ENCODE peak calls at places on chromosomes 4 and X, in five cellular contexts. One of them, this sample, is unnamed.

GRCh38 chr4:119498520-119498919 is 130.1 kb downstream of the PDE5A start:
- DNase-seq in testis: peak
- DNase-seq in HCT116: no peak
- DNase-seq in A549: no peak
- DNase-seq in NB4: peak
- DNase-seq in this sample: no peak

GRCh38 chr4:88820723-88821368 is 123.2 kb upstream of the NAP1L5 start:
- DNase-seq in A549: no peak
- DNase-seq in NB4: no peak
- DNase-seq in testis: no peak
- DNase-seq in HCT116: no peak
- DNase-seq in this sample: no peak

GRCh38 chrX:23901065-23901464 is 6.7 kb downstream of the APOO start:
- DNase-seq in testis: no peak
- DNase-seq in NB4: peak
- DNase-seq in HCT116: peak
- DNase-seq in A549: peak
- DNase-seq in this sample: no peak

GRCh38 chr4:2489081-2489805 is 20.3 kb downstream of the RNF4 start:
- DNase-seq in NB4: no peak
- DNase-seq in testis: no peak
- DNase-seq in A549: no peak
- DNase-seq in HCT116: no peak
- DNase-seq in this sample: no peak

GRCh38 chr4:157739237-157739636 is 433.6 kb downstream of the GASK1B start:
- DNase-seq in A549: no peak
- DNase-seq in HCT116: no peak
- DNase-seq in testis: no peak
- DNase-seq in NB4: peak
- DNase-seq in this sample: no peak

GRCh38 chr4:55397521-55398321 is 2.0 kb downstream of the TMEM165 start:
- DNase-seq in A549: no peak
- DNase-seq in NB4: peak
- DNase-seq in HCT116: no peak
- DNase-seq in testis: no peak
- DNase-seq in this sample: no peak

GRCh38 chr4:182749768-182750167 is 167.4 kb downstream of the DCTD start:
- DNase-seq in NB4: no peak
- DNase-seq in A549: no peak
- DNase-seq in testis: no peak
- DNase-seq in HCT116: no peak
- DNase-seq in this sample: no peak

GRCh38 chrX:68177542-68177941 is 255.8 kb downstream of the OPHN1 start:
- DNase-seq in A549: no peak
- DNase-seq in testis: no peak
- DNase-seq in NB4: peak
- DNase-seq in HCT116: no peak
- DNase-seq in this sample: no peak

GRCh38 chr4:7813674-7814073 is 126.0 kb downstream of the AFAP1 start:
- DNase-seq in HCT116: no peak
- DNase-seq in A549: peak
- DNase-seq in NB4: no peak
- DNase-seq in testis: no peak
- DNase-seq in this sample: no peak

GRCh38 chrX:46758163-46758955 is 559 bp downstream of the SLC9A7 start:
- DNase-seq in HCT116: no peak
- DNase-seq in NB4: no peak
- DNase-seq in testis: peak
- DNase-seq in A549: peak
- DNase-seq in this sample: no peak

GRCh38 chrX:10750581-10750980 is 130.2 kb upstream of the MID1 start:
- DNase-seq in A549: no peak
- DNase-seq in testis: no peak
- DNase-seq in HCT116: no peak
- DNase-seq in NB4: no peak
- DNase-seq in this sample: no peak

GRCh38 chrX:43423876-43424275 is 232.2 kb upstream of the MAOA start:
- DNase-seq in A549: no peak
- DNase-seq in NB4: no peak
- DNase-seq in HCT116: no peak
- DNase-seq in testis: no peak
- DNase-seq in this sample: no peak

DNA sequence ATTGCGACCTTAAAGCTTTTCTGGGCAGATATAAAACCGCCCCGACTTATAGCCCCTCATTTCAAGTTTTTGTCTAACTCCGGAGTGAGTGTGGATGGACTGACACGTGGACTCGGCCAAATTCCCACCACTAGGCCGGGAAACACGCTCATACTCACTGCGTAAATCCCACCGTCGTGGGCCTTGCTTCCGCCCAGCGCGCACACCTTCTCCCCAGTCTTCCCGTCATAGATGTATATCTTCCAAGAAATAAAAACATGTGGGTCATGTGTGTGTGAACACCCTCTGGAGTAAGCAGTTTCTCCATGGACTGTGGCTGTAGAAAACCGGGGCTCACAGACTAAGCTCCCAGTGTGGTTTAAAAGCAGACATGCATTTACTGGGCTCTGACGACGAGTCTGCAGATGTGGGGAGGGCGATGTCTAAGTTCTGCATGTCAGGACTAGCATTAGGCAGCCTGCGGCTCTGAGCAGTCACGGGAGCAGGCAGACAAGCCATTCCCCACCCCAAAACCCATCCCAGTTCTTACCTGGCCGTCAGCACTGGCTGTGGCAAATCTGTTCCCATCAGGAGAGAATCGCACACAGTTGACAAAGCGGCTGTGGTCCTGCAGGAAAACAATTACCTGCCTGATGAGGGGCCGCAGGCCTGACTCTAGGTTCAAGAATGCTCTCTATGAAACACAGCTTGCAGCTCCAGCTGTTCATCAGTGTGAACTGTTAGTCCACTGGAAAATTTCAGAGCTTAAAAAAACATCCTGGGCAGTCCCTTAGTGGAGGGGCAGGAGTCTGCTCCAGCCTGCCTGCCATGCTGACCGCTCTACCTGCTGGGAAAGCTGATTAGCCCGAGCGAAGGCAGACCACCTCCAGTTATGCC is 28.2 kb downstream of the WDR1 start:
- DNase-seq in HCT116: no peak
- DNase-seq in testis: no peak
- DNase-seq in NB4: no peak
- DNase-seq in A549: no peak
- DNase-seq in this sample: no peak
- TF ChIP-seq POLR2A in HCT116: no peak
- TF ChIP-seq POLR2A in testis: no peak
- TF ChIP-seq POLR2A in NB4: no peak
- TF ChIP-seq POLR2A in A549: no peak
- TF ChIP-seq POLR2A in this sample: no peak

GRCh38 chr4:10733016-10733415 is 48.4 kb upstream of the CLNK start:
- DNase-seq in testis: no peak
- DNase-seq in NB4: no peak
- DNase-seq in HCT116: no peak
- DNase-seq in A549: no peak
- DNase-seq in this sample: no peak
- H3K4me3 ChIP-seq in testis: no peak
- H3K4me3 ChIP-seq in NB4: no peak
- H3K4me3 ChIP-seq in HCT116: no peak
- H3K4me3 ChIP-seq in A549: no peak
- H3K4me3 ChIP-seq in this sample: no peak

GRCh38 chr4:141972950-141973349 is 336.6 kb downstream of the IL15 start:
- DNase-seq in A549: no peak
- DNase-seq in HCT116: no peak
- DNase-seq in NB4: no peak
- DNase-seq in testis: no peak
- DNase-seq in this sample: no peak
- TF ChIP-seq POLR2A in A549: no peak
- TF ChIP-seq POLR2A in HCT116: no peak
- TF ChIP-seq POLR2A in NB4: no peak
- TF ChIP-seq POLR2A in testis: no peak
- TF ChIP-seq POLR2A in this sample: no peak

GRCh38 chrX:40008841-40009461 is 88.8 kb downstream of the BCOR start:
- DNase-seq in testis: no peak
- DNase-seq in A549: no peak
- DNase-seq in HCT116: no peak
- DNase-seq in NB4: peak
- DNase-seq in this sample: peak
- H3K4me3 ChIP-seq in testis: peak
- H3K4me3 ChIP-seq in A549: no peak
- H3K4me3 ChIP-seq in HCT116: no peak
- H3K4me3 ChIP-seq in NB4: peak
- H3K4me3 ChIP-seq in this sample: peak

GRCh38 chr4:172898715-172899114 is 269.9 kb upstream of the GALNT7 start:
- DNase-seq in NB4: no peak
- DNase-seq in testis: no peak
- DNase-seq in HCT116: no peak
- DNase-seq in A549: no peak
- DNase-seq in this sample: no peak
- TF ChIP-seq POLR2A in NB4: no peak
- TF ChIP-seq POLR2A in testis: no peak
- TF ChIP-seq POLR2A in HCT116: no peak
- TF ChIP-seq POLR2A in A549: no peak
- TF ChIP-seq POLR2A in this sample: no peak

GRCh38 chr4:146159384-146160058 is 16.0 kb upstream of the LSM6 start:
- DNase-seq in NB4: no peak
- DNase-seq in testis: no peak
- DNase-seq in A549: no peak
- DNase-seq in HCT116: no peak
- DNase-seq in this sample: no peak
- H3K4me3 ChIP-seq in NB4: no peak
- H3K4me3 ChIP-seq in testis: no peak
- H3K4me3 ChIP-seq in A549: no peak
- H3K4me3 ChIP-seq in HCT116: no peak
- H3K4me3 ChIP-seq in this sample: no peak

This sample was measured in suprapubic skin.